ENCODE peak calls at places on chromosomes 7 and 10, in five cellular contexts. M is brain microvascular endothelial cell; K is progenitor cell of endocrine pancreas; O is naive thymus-derived CD8-positive, alpha-beta T cell; J is activated gamma-delta T cell treated with Interleukin-2 at 50 U/mL for 16 hours. Y is an unnamed sample.

GRCh38 chr7:18624436-18624835 is 128.9 kb downstream of the HDAC9 start:
- DNase-seq in M (no peak), O (no peak), J (no peak), K (no peak), Y (no peak)

GRCh38 chr10:116207180-116207579 is 65.8 kb downstream of the GFRA1 start:
- DNase-seq in K (no peak), O (no peak), J (no peak), M (no peak), Y (no peak)

GRCh38 chr7:27176962-27177794 is 3.1 kb upstream of the HOXA10 start:
- DNase-seq in M (no peak), J (no peak), O (no peak), K (no peak), Y (no peak)

GRCh38 chr10:47046321-47047126 is 135.3 kb downstream of the PTPN20 start:
- DNase-seq in M (no peak), K (no peak), O (no peak), J (no peak), Y (no peak)

GRCh38 chr7:101162551-101163280 is 2.7 kb downstream of the VGF start:
- DNase-seq in O (no peak), M (no peak), J (no peak), K (no peak), Y (peak)

GRCh38 chr10:89301721-89302445 is at the start of gene IFIT2:
- DNase-seq in J (no peak), M (peak), O (no peak), K (no peak), Y (peak)

GRCh38 chr7:92854501-92855238 is 18.3 kb upstream of the CDK6 start:
- DNase-seq in O (no peak), J (no peak), M (no peak), K (no peak), Y (peak)

GRCh38 chr10:34101001-34101400 is 714.1 kb downstream of the PARD3 start:
- DNase-seq in M (no peak), O (no peak), K (no peak), J (no peak), Y (no peak)

GRCh38 chr7:112449353-112449752 is 907 bp upstream of the IFRD1 start:
- DNase-seq in M (peak), K (no peak), O (peak), J (peak), Y (peak)

GRCh38 chr10:127976286-127976685 is 69.4 kb downstream of the PTPRE start:
- DNase-seq in K (no peak), J (no peak), M (no peak), O (no peak), Y (peak)

GRCh38 chr10:57723305-57723704 is 544.4 kb downstream of the IPMK start:
- DNase-seq in J (no peak), M (no peak), O (no peak), K (no peak), Y (no peak)

GRCh38 chr7:158001621-158002320 is 585.9 kb downstream of the PTPRN2 start:
- DNase-seq in M (no peak), O (no peak), K (no peak), J (no peak), Y (no peak)

GRCh38 chr7:74572301-74573090 is 85.0 kb upstream of the GTF2I start:
- DNase-seq in O (no peak), M (no peak), K (no peak), J (no peak), Y (no peak)

GRCh38 chr10:118642228-118642627 is 46.8 kb upstream of the PRLHR start:
- DNase-seq in J (no peak), M (no peak), O (no peak), K (no peak), Y (no peak)

GRCh38 chr10:87668324-87669054 is 8.8 kb downstream of the PAPSS2 start:
- DNase-seq in M (no peak), O (no peak), K (no peak), J (no peak), Y (no peak)

GRCh38 chr7:631966-632830 is 94.3 kb upstream of the DNAAF5 start:
- DNase-seq in M (no peak), J (no peak), O (no peak), K (no peak), Y (no peak)

GRCh38 chr7:30038182-30038980 is 10.2 kb downstream of the PLEKHA8 start:
- DNase-seq in K (no peak), M (no peak), O (no peak), J (no peak), Y (peak)

GRCh38 chr7:34227525-34227924 is 322.2 kb downstream of the BMPER start:
- DNase-seq in K (no peak), M (no peak), J (no peak), O (no peak), Y (peak)

GRCh38 chr10:129875993-129876727 is 87.9 kb downstream of the EBF3 start:
- DNase-seq in M (no peak), K (no peak), O (no peak), J (no peak), Y (no peak)

GRCh38 chr7:95682913-95683312 is 86.6 kb upstream of the PDK4 start:
- DNase-seq in K (no peak), J (no peak), O (no peak), M (no peak), Y (peak)